ENCODE peak calls at places on chromosomes 11 and 22, in five cellular contexts. One of them, this sample, is unnamed.

GRCh38 chr22:41075946-41076345 is 16.4 kb upstream of the EP300 start:
- DNase-seq in NCI-H1417: no peak
- DNase-seq in G401: peak
- DNase-seq in activated T-cell treated with anti-CD3 and anti-CD28 coated beads for 1 hour: no peak
- DNase-seq in M059J: no peak
- DNase-seq in this sample: no peak

GRCh38 chr11:29272019-29272654 is 744.7 kb downstream of the KCNA4 start:
- DNase-seq in NCI-H1417: no peak
- DNase-seq in G401: no peak
- DNase-seq in activated T-cell treated with anti-CD3 and anti-CD28 coated beads for 1 hour: no peak
- DNase-seq in M059J: peak
- DNase-seq in this sample: no peak

GRCh38 chr11:32032478-32032877 is 58.4 kb upstream of the RCN1 start:
- DNase-seq in NCI-H1417: no peak
- DNase-seq in G401: no peak
- DNase-seq in activated T-cell treated with anti-CD3 and anti-CD28 coated beads for 1 hour: no peak
- DNase-seq in M059J: peak
- DNase-seq in this sample: no peak

GRCh38 chr11:20604864-20605601 is 5.6 kb downstream of the SLC6A5 start:
- DNase-seq in NCI-H1417: no peak
- DNase-seq in G401: no peak
- DNase-seq in activated T-cell treated with anti-CD3 and anti-CD28 coated beads for 1 hour: no peak
- DNase-seq in M059J: no peak
- DNase-seq in this sample: no peak

GRCh38 chr22:41445171-41446056 is 1.2 kb downstream of the TOB2 start:
- DNase-seq in NCI-H1417: peak
- DNase-seq in G401: peak
- DNase-seq in activated T-cell treated with anti-CD3 and anti-CD28 coated beads for 1 hour: peak
- DNase-seq in M059J: peak
- DNase-seq in this sample: peak

GRCh38 chr11:70491696-70492472 is 93.6 kb downstream of the CTTN start:
- DNase-seq in NCI-H1417: no peak
- DNase-seq in G401: no peak
- DNase-seq in activated T-cell treated with anti-CD3 and anti-CD28 coated beads for 1 hour: no peak
- DNase-seq in M059J: no peak
- DNase-seq in this sample: no peak

GRCh38 chr11:62974848-62975522 is 9.8 kb downstream of the SLC22A6 start:
- DNase-seq in NCI-H1417: peak
- DNase-seq in G401: peak
- DNase-seq in activated T-cell treated with anti-CD3 and anti-CD28 coated beads for 1 hour: no peak
- DNase-seq in M059J: peak
- DNase-seq in this sample: peak

GRCh38 chr11:120633630-120634374 is 122.3 kb downstream of the GRIK4 start:
- DNase-seq in NCI-H1417: no peak
- DNase-seq in G401: no peak
- DNase-seq in activated T-cell treated with anti-CD3 and anti-CD28 coated beads for 1 hour: no peak
- DNase-seq in M059J: no peak
- DNase-seq in this sample: no peak

GRCh38 chr11:45885274-45885920 is at the start of gene MAPK8IP1:
- DNase-seq in NCI-H1417: peak
- DNase-seq in G401: peak
- DNase-seq in activated T-cell treated with anti-CD3 and anti-CD28 coated beads for 1 hour: peak
- DNase-seq in M059J: peak
- DNase-seq in this sample: peak

GRCh38 chr22:50034126-50035081 is 21.8 kb upstream of the IL17REL start:
- DNase-seq in NCI-H1417: no peak
- DNase-seq in G401: no peak
- DNase-seq in activated T-cell treated with anti-CD3 and anti-CD28 coated beads for 1 hour: no peak
- DNase-seq in M059J: peak
- DNase-seq in this sample: no peak

GRCh38 chr11:61345954-61346814 is 13.2 kb downstream of the TKFC start:
- DNase-seq in NCI-H1417: no peak
- DNase-seq in G401: no peak
- DNase-seq in activated T-cell treated with anti-CD3 and anti-CD28 coated beads for 1 hour: no peak
- DNase-seq in M059J: no peak
- DNase-seq in this sample: no peak

GRCh38 chr22:45863981-45864751 is 112.8 kb downstream of the WNT7B start:
- DNase-seq in NCI-H1417: peak
- DNase-seq in G401: no peak
- DNase-seq in activated T-cell treated with anti-CD3 and anti-CD28 coated beads for 1 hour: peak
- DNase-seq in M059J: peak
- DNase-seq in this sample: peak

GRCh38 chr11:120688166-120688565 is 176.6 kb downstream of the GRIK4 start:
- DNase-seq in NCI-H1417: no peak
- DNase-seq in G401: no peak
- DNase-seq in activated T-cell treated with anti-CD3 and anti-CD28 coated beads for 1 hour: no peak
- DNase-seq in M059J: no peak
- DNase-seq in this sample: no peak